ENCODE peak calls at places on chromosomes 11 and 22, in six cellular contexts. B is endothelial cell of umbilical vein, Q is K562, I is A549, M is GM12878, U is HepG2. P is an unnamed sample.

GRCh38 chr22:47593911-47594311 is 831.5 kb downstream of the TBC1D22A start:
- DNase-seq in U (no peak), I (no peak), B (no peak), M (no peak), Q (no peak), P (no peak)

GRCh38 chr11:95154514-95154913 is 64.9 kb downstream of the ENDOD1 start:
- DNase-seq in I (peak), B (peak), Q (peak), U (peak), M (no peak), P (peak)

GRCh38 chr22:27997538-27997937 is 78.5 kb upstream of the PITPNB start:
- DNase-seq in B (no peak), I (no peak), M (no peak), U (no peak), Q (no peak), P (peak)

GRCh38 chr11:102168483-102168882 is 58.2 kb downstream of the YAP1 start:
- DNase-seq in Q (no peak), M (no peak), B (no peak), U (no peak), I (no peak), P (no peak)

GRCh38 chr11:78567209-78567608 is 7.5 kb downstream of the NARS2 start:
- DNase-seq in Q (no peak), B (peak), I (no peak), U (no peak), M (no peak), P (no peak)

GRCh38 chr22:32080904-32081303 is 37.8 kb downstream of the SLC5A1 start:
- DNase-seq in B (peak), I (peak), Q (peak), M (peak), U (peak), P (peak)

GRCh38 chr11:48184452-48184851 is 32.2 kb upstream of the OR4B1 start:
- DNase-seq in I (no peak), Q (no peak), M (no peak), B (no peak), U (no peak), P (peak)

GRCh38 chr11:62005231-62005661 is 37.8 kb upstream of the FTH1 start:
- DNase-seq in Q (no peak), U (no peak), M (no peak), B (no peak), I (no peak), P (no peak)

GRCh38 chr22:31853736-31854500 is 90.4 kb upstream of the YWHAH start:
- DNase-seq in U (no peak), I (no peak), B (no peak), M (no peak), Q (no peak), P (no peak)

GRCh38 chr11:117392979-117393378 is 65.3 kb downstream of the CEP164 start:
- DNase-seq in B (no peak), Q (no peak), I (no peak), U (no peak), M (no peak), P (no peak)

GRCh38 chr11:34426766-34427170 is 12.0 kb upstream of the CAT start:
- DNase-seq in M (no peak), Q (peak), I (no peak), U (no peak), B (no peak), P (no peak)

GRCh38 chr11:35725880-35726279 is 63.3 kb downstream of the TRIM44 start:
- DNase-seq in M (no peak), B (peak), U (no peak), I (peak), Q (peak), P (no peak)

GRCh38 chr22:38696606-38697005 is 4.1 kb downstream of the JOSD1 start:
- DNase-seq in M (no peak), Q (peak), U (peak), I (peak), B (peak), P (peak)

GRCh38 chr11:64654958-64655541 is 64.0 kb downstream of the SLC22A12 start:
- DNase-seq in I (no peak), U (no peak), M (no peak), Q (no peak), B (no peak), P (peak)

GRCh38 chr11:64369440-64370135 is 10.6 kb downstream of the RPS6KA4 start:
- DNase-seq in U (no peak), Q (no peak), M (no peak), I (no peak), B (no peak), P (no peak)

GRCh38 chr11:102120006-102120405 is 9.8 kb downstream of the YAP1 start:
- DNase-seq in B (no peak), U (peak), I (peak), Q (no peak), M (no peak), P (no peak)

GRCh38 chr22:26956346-26956745 is 299.0 kb downstream of the MIAT start:
- DNase-seq in I (no peak), B (no peak), M (no peak), U (no peak), Q (no peak), P (no peak)

GRCh38 chr11:119759747-119760412 is 30.9 kb upstream of the NECTIN1 start:
- DNase-seq in U (no peak), Q (no peak), B (no peak), I (no peak), M (no peak), P (no peak)

GRCh38 chr22:32799516-32799915 is 2.0 kb upstream of the TIMP3 start:
- DNase-seq in Q (no peak), I (no peak), B (no peak), U (no peak), M (no peak), P (no peak)

GRCh38 chr22:47612136-47612910 is 849.9 kb downstream of the TBC1D22A start:
- DNase-seq in U (no peak), M (no peak), I (no peak), B (no peak), Q (peak), P (no peak)

GRCh38 chr11:75851203-75851602 is 36.2 kb downstream of the UVRAG start:
- DNase-seq in U (no peak), Q (no peak), B (peak), I (no peak), M (no peak), P (no peak)

GRCh38 chr22:21949569-21949918 is 3.1 kb downstream of the PPM1F start:
- DNase-seq in Q (no peak), U (no peak), B (no peak), I (no peak), M (no peak), P (no peak)

GRCh38 chr22:21951062-21951461 is 1.6 kb downstream of the PPM1F start:
- DNase-seq in Q (no peak), B (no peak), I (no peak), M (no peak), U (no peak), P (no peak)

GRCh38 chr22:21951931-21952465 is 650 bp downstream of the PPM1F start:
- DNase-seq in Q (no peak), M (no peak), B (peak), U (no peak), I (no peak), P (peak)

GRCh38 chr22:21949948-21950347 is 2.7 kb downstream of the PPM1F start:
- DNase-seq in B (no peak), Q (no peak), M (no peak), U (no peak), I (no peak), P (no peak)

DNA sequence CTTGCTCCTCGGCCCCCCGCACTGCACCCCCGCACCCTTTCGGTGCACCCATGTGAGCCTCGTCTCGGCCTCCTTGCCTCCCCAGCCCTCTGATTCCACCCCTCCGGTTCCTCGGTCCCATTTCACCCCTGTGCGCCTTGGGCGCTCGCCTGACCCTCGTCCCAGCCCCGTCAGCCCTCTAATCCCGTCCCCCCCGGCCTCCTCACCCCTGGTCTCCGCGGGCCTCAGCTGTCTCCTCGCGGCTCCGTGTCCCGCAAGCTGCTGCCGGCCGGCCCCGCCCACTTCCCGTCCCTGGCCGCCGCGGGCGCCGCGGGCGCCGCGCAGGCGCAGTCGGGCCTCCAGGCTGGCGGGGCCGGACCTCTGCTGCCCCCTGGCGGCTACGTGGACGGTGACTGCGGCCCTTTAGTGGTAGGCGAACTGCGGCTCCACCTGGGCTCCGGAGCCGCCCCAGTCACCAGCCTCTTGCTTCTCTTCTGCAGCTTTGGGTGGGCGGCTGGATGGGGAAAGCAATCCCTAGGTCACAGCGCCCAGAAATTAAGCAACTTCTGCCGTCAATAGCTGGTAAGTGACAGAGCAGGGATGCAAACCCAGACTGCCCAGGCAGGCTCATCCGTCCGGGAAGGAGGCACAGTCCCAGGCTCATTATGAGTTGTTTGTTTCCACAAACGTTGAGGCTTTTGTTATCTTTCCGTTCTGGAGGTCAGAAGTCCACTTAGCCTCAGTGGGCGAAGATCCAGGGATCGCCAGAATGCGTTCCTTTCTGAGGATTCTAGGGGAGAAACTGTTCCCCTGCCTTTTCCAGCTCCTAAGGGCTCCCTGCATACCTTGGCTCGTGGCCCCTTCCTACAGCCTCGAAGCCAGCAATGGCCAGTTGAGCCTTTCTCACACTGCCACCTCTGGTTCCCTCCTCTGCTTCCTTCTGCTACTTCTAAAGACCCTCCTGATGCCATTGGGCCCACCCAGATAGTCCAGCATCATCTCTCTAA is at the start of gene PPM1F:
- DNase-seq in U (peak), B (peak), M (peak), I (peak), Q (peak), P (peak)
- TF ChIP-seq POLR2A in U (no peak), B (peak), M (peak), I (peak), Q (no peak), P (peak)

GRCh38 chr11:9893474-9893873 is 229.6 kb downstream of the SWAP70 start:
- DNase-seq in B (peak), I (no peak), Q (no peak), U (no peak), M (no peak), P (no peak)

GRCh38 chr11:9896902-9897301 is 233.0 kb downstream of the SWAP70 start:
- DNase-seq in M (no peak), Q (no peak), B (no peak), U (no peak), I (no peak), P (no peak)

DNA sequence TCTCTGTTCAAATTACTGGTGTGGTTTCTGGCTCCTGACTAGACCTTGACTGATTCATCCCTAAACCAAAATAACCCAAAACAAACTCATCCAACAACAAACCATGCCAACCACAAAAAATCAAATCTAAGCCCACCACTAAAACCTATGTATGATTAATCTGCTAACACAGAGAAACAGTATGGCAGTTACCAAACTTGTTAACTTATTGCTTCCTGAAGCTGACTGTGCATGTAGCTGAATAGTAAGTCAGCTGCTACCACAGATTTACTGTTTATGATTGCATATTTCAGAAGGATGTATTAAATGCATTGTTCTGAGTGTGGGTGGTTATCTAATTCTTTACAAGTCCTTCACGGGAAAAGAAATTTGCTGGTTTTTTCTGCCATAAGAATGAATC is 231.1 kb downstream of the SWAP70 start:
- DNase-seq in I (no peak), U (no peak), M (no peak), Q (no peak), B (no peak), P (no peak)
- TF ChIP-seq MYC in I (no peak), U (no peak), M (no peak), Q (no peak), B (no peak), P (no peak)

GRCh38 chr11:114197799-114198500 is 98.2 kb upstream of the NNMT start:
- DNase-seq in Q (no peak), U (no peak), M (no peak), I (no peak), B (peak), P (no peak)
- TF ChIP-seq POLR2A in Q (no peak), U (no peak), M (no peak), I (no peak), B (peak), P (no peak)

GRCh38 chr11:86483591-86484163 is 109.0 kb downstream of the CCDC81 start:
- DNase-seq in I (no peak), U (no peak), Q (no peak), M (no peak), B (no peak), P (no peak)
- TF ChIP-seq MYC in I (no peak), U (no peak), Q (no peak), M (no peak), B (no peak), P (no peak)

GRCh38 chr22:19479358-19480172 is at the start of gene CDC45:
- DNase-seq in Q (peak), M (peak), B (peak), I (peak), U (peak), P (peak)
- TF ChIP-seq POLR2A in Q (no peak), M (peak), B (no peak), I (no peak), U (peak), P (peak)

DNA sequence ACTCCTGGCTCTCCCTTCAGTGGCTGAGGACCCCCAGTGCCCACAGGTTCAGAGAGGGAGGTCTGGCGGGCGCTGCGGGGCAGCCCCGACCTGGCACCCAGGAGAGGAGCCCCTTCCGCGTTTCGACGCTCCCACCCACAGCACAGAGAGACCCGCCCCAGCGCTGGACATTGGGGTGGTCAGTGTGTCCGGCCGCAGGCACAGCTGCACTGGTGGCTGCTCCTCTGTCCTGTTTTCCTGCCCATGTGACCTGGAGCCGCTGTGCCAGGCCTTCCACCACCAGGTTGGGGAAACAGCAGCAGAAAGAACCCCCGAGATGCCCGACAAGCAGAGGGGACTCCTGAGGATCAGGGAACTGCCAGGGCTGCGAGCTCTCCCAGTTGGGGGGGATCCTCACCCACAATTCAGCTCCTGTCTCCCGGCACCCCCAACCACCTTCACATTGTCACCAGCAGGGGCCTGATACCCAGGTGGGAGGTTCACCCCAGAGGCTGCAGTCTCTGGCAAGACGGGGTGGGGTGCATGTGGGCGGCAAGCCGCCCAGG is 13.6 kb downstream of the KRTAP5-5 start:
- DNase-seq in M (no peak), I (no peak), B (no peak), Q (no peak), U (no peak), P (no peak)
- TF ChIP-seq MYC in M (no peak), I (no peak), B (no peak), Q (no peak), U (no peak), P (no peak)

DNA sequence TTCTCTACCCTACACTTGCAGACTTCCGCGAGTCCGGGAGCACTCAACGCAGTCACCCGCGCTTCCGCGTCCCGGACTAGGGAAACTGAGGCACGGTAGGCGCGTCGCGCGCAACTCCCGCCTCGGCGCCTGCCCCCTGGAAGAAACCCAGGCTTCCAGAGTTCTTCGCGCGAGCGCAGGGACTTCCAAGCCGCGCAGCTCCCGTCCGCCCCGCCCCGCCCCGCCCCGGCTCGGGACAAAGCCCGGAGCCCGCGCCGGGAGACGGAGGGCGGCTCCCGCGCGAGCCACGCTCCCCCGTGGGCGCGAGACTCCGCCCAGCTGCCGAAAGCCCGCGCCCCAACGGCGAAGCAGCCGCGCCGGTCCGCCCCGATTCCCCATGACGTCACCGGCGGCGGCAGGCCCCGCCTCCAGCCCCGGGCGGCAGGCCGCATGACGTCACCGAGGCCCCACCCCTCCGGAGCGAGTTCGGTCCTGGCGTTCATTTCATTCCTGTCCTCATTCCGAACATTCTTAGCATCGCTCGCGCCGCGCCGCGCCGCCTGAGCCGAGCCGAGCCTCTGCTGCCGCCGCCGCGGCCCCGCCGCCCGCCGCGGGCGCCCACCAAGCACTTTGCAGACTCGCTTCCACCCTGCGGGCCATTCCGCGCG is at the start of gene TEAD1:
- DNase-seq in M (no peak), I (peak), Q (peak), B (peak), U (peak), P (peak)
- TF ChIP-seq POLR2A in M (no peak), I (peak), Q (peak), B (peak), U (no peak), P (no peak)

GRCh38 chr22:20199906-20200305 is 49.1 kb upstream of the CCDC188 start:
- DNase-seq in Q (no peak), I (no peak), M (no peak), U (no peak), B (no peak), P (no peak)

GRCh38 chr22:20197407-20198030 is 46.7 kb upstream of the CCDC188 start:
- DNase-seq in U (no peak), Q (no peak), B (no peak), I (no peak), M (no peak), P (no peak)

GRCh38 chr22:20199413-20199842 is 48.6 kb upstream of the CCDC188 start:
- DNase-seq in B (no peak), I (no peak), U (no peak), M (no peak), Q (no peak), P (no peak)

GRCh38 chr22:20200411-20200810 is 49.6 kb upstream of the CCDC188 start:
- DNase-seq in M (no peak), U (no peak), I (no peak), B (no peak), Q (no peak), P (no peak)

GRCh38 chr22:20198527-20199319 is 47.9 kb upstream of the CCDC188 start:
- DNase-seq in I (no peak), M (no peak), Q (no peak), U (no peak), B (no peak), P (no peak)
- TF ChIP-seq MYC in I (no peak), M (no peak), Q (no peak), U (no peak), B (no peak), P (no peak)

DNA sequence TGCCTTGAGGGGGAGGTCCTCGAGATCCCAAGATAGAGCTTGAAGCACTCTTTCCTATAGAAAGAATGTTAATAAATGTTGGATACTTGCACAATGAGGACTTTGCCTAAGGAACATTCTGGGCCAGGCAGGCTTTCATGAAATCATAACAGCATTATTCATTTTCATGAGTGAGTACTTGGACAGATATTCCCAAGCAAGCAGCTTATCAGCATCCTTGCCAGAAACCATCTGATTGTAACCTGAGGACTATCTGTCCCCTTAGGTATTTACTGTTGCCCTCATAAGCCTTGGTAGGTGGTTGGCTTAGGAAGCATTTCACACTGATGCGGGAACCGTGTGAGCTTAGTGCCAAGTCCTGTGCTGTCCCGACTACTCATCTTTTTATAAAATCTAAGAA is 22.7 kb downstream of the PANX1 start:
- DNase-seq in M (no peak), U (no peak), I (no peak), B (no peak), Q (no peak), P (no peak)
- TF ChIP-seq POLR2A in M (no peak), U (no peak), I (no peak), B (no peak), Q (no peak), P (no peak)

GRCh38 chr11:85752201-85752889 is 58.6 kb downstream of the SYTL2 start:
- DNase-seq in I (no peak), B (no peak), M (no peak), Q (no peak), U (no peak), P (no peak)
- TF ChIP-seq MYC in I (no peak), B (no peak), M (no peak), Q (no peak), U (no peak), P (no peak)

P was measured in NB4.